ENCODE peak calls at places on chromosome 1, in five cellular contexts. T is HFFc6, M is ovary, O is progenitor cell of endocrine pancreas, Y is GM13976. E is an unnamed sample.

GRCh38 chr1:54764132-54764921 is at the start of gene PARS2:
- DNase-seq in O (peak), T (peak), Y (peak), M (peak), E (peak)

GRCh38 chr1:184242507-184242943 is 144.3 kb upstream of the C1orf21 start:
- DNase-seq in Y (no peak), T (peak), O (no peak), M (no peak), E (no peak)

GRCh38 chr1:13539683-13540082 is 25.9 kb upstream of the LRRC38 start:
- DNase-seq in Y (no peak), M (no peak), T (no peak), O (no peak), E (no peak)

GRCh38 chr1:151680812-151681211 is 35.8 kb downstream of the CELF3 start:
- DNase-seq in Y (no peak), O (no peak), T (peak), M (no peak), E (no peak)

GRCh38 chr1:202806845-202807366 is 1.3 kb downstream of the KDM5B start:
- DNase-seq in M (peak), O (no peak), Y (peak), T (no peak), E (peak)

GRCh38 chr1:178690496-178690895 is 34.5 kb upstream of the RALGPS2 start:
- DNase-seq in Y (no peak), T (no peak), O (no peak), M (no peak), E (no peak)

GRCh38 chr1:200302192-200302892 is 107.5 kb downstream of the ZNF281 start:
- DNase-seq in T (no peak), Y (peak), O (peak), M (no peak), E (peak)

GRCh38 chr1:153513023-153513422 is 22.8 kb downstream of the S100A6 start:
- DNase-seq in T (no peak), Y (no peak), M (no peak), O (no peak), E (no peak)

GRCh38 chr1:58204284-58204683 is 342.2 kb downstream of the OMA1 start:
- DNase-seq in T (no peak), O (no peak), M (no peak), Y (no peak), E (no peak)

GRCh38 chr1:201535046-201535777 is 3.7 kb upstream of the NAV1 start:
- DNase-seq in M (no peak), T (peak), O (no peak), Y (no peak), E (no peak)

GRCh38 chr1:184982002-184982954 is 8.0 kb upstream of the NIBAN1 start:
- DNase-seq in O (peak), M (no peak), Y (peak), T (peak), E (peak)

GRCh38 chr1:203278087-203278884 is 27.0 kb upstream of the BTG2 start:
- DNase-seq in M (peak), O (no peak), Y (peak), T (peak), E (no peak)

GRCh38 chr1:107459204-107459904 is 318.5 kb downstream of the NTNG1 start:
- DNase-seq in M (no peak), O (no peak), T (no peak), Y (no peak), E (no peak)

GRCh38 chr1:200157718-200158117 is 130.2 kb downstream of the NR5A2 start:
- DNase-seq in O (no peak), Y (no peak), M (no peak), T (no peak), E (no peak)

GRCh38 chr1:167630568-167631385 is 745 bp downstream of the RCSD1 start:
- DNase-seq in O (no peak), Y (no peak), T (no peak), M (no peak), E (no peak)

GRCh38 chr1:198943484-198943883 is 304.6 kb downstream of the PTPRC start:
- DNase-seq in O (no peak), Y (no peak), T (no peak), M (no peak), E (no peak)

GRCh38 chr1:165222580-165222979 is 133.9 kb downstream of the LMX1A start:
- DNase-seq in Y (no peak), O (no peak), T (no peak), M (no peak), E (no peak)

GRCh38 chr1:152018537-152018936 is 18.3 kb downstream of the S100A11 start:
- DNase-seq in T (peak), M (no peak), O (no peak), Y (no peak), E (no peak)

GRCh38 chr1:14476170-14476955 is 122.1 kb upstream of the KAZN start:
- DNase-seq in Y (no peak), M (no peak), O (no peak), T (no peak), E (no peak)

GRCh38 chr1:239976130-239976968 is 115.3 kb upstream of the FMN2 start:
- DNase-seq in Y (peak), M (no peak), T (peak), O (peak), E (no peak)

GRCh38 chr1:204583909-204584632 is 67.9 kb downstream of the MDM4 start:
- DNase-seq in O (no peak), Y (no peak), T (no peak), M (no peak), E (no peak)

GRCh38 chr1:166843769-166844596 is 4.7 kb downstream of the POGK start:
- DNase-seq in T (peak), O (no peak), M (no peak), Y (no peak), E (no peak)

GRCh38 chr1:53582211-53583020 is 123.2 kb downstream of the DMRTB1 start:
- DNase-seq in Y (no peak), T (no peak), O (no peak), M (no peak), E (no peak)

GRCh38 chr1:26468911-26469310 is 3.3 kb upstream of the HMGN2 start:
- DNase-seq in M (no peak), O (no peak), Y (no peak), T (no peak), E (no peak)

GRCh38 chr1:184533915-184534314 is 147.1 kb downstream of the C1orf21 start:
- DNase-seq in O (no peak), Y (no peak), M (no peak), T (no peak), E (no peak)

GRCh38 chr1:51731998-51732397 is 115.1 kb downstream of the OSBPL9 start:
- DNase-seq in M (no peak), O (no peak), T (no peak), Y (no peak), E (no peak)

GRCh38 chr1:20237646-20238045 is 51.3 kb upstream of the PLA2G2C start:
- DNase-seq in T (no peak), O (no peak), M (no peak), Y (no peak), E (no peak)

GRCh38 chr1:244603498-244603897 is 49.4 kb upstream of the DESI2 start:
- DNase-seq in Y (peak), M (no peak), T (peak), O (no peak), E (no peak)

GRCh38 chr1:234978397-234979291 is 150.0 kb downstream of the TOMM20 start:
- DNase-seq in O (no peak), T (peak), Y (peak), M (no peak), E (peak)

GRCh38 chr1:39368045-39368444 is 123.4 kb upstream of the BMP8A start:
- DNase-seq in M (no peak), T (no peak), Y (no peak), O (no peak), E (no peak)

GRCh38 chr1:36665478-36666080 is 182.9 kb upstream of the CSF3R start:
- DNase-seq in Y (no peak), M (no peak), O (no peak), T (no peak), E (no peak)

GRCh38 chr1:66533804-66534745 is at the start of gene SGIP1:
- DNase-seq in O (peak), T (peak), Y (peak), M (peak), E (no peak)

GRCh38 chr1:233904979-233905415 is 521 bp downstream of the SLC35F3 start:
- DNase-seq in O (peak), M (no peak), T (no peak), Y (no peak), E (no peak)

GRCh38 chr1:10252508-10252907 is 42.1 kb downstream of the KIF1B start:
- DNase-seq in T (peak), M (no peak), Y (no peak), O (no peak), E (no peak)

GRCh38 chr1:201298381-201299367 is 15.4 kb downstream of the PKP1 start:
- DNase-seq in T (no peak), O (no peak), Y (no peak), M (no peak), E (no peak)

GRCh38 chr1:46520063-46520911 is 30.7 kb downstream of the DMBX1 start:
- DNase-seq in M (no peak), Y (no peak), O (no peak), T (peak), E (no peak)

GRCh38 chr1:215883004-215883403 is 315.9 kb downstream of the KCTD3 start:
- DNase-seq in Y (no peak), T (no peak), O (no peak), M (no peak), E (no peak)

GRCh38 chr1:113314600-113314999 is 75.7 kb upstream of the MAGI3 start:
- DNase-seq in O (no peak), T (no peak), Y (no peak), M (no peak), E (no peak)

DNA sequence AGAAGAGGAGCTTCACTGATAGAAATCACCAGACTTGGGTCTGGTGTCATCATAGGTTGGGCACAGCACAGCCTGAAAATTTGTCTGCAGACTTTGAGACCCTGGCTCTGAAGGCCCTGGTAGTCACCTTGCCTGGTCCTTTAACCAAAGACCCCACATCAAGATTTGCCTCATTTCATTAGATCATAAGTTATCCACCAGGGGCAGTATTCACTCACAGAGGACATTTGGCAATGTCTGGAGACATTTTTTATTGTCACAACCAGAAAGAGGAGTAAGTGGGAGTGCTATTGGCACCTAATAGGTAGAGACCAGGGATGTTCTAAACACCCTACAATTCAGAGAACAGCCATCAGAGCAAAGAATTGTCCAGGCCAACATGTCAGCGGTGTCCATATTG is 22.1 kb upstream of the PAX7 start:
- DNase-seq in T (no peak), M (no peak), Y (no peak), O (no peak), E (no peak)
- TF ChIP-seq CTCF in T (peak), M (no peak), Y (no peak), O (no peak), E (no peak)

GRCh38 chr1:227449051-227449450 is 114.3 kb upstream of the ZNF678 start:
- DNase-seq in T (peak), O (peak), Y (peak), M (no peak), E (no peak)
- TF ChIP-seq CTCF in T (peak), O (peak), Y (peak), M (no peak), E (no peak)

DNA sequence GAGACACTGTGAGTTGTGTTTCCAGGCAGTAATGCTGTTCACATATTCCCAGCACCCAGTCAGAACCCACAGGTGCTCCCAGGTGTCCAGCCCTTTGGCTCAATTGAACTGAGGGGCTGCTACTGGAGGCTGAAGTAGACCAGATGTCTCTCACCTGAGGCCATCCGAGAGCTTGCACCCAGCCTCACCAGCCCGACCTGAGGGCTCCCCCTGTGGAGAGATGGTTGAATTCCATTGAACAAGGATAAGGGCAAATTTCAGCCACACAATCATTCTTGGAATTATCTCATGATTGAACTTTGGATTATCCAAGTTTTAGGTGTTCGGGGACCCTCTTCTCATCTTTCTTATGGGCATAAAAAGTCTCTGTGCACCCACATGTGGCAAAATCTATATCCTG is 52.1 kb downstream of the OBSCN start:
- DNase-seq in M (no peak), T (no peak), Y (no peak), O (no peak), E (no peak)
- TF ChIP-seq CTCF in M (no peak), T (peak), Y (no peak), O (peak), E (no peak)

GRCh38 chr1:229373395-229373794 is 30.5 kb upstream of the CCSAP start:
- DNase-seq in O (no peak), Y (no peak), T (no peak), M (no peak), E (no peak)
- TF ChIP-seq CTCF in O (no peak), Y (no peak), T (no peak), M (no peak), E (no peak)

GRCh38 chr1:226678251-226678650 is 60.8 kb downstream of the ITPKB start:
- DNase-seq in M (no peak), T (no peak), O (no peak), Y (no peak), E (no peak)

GRCh38 chr1:226675720-226676357 is 63.2 kb downstream of the ITPKB start:
- DNase-seq in T (no peak), O (no peak), M (no peak), Y (no peak), E (no peak)

GRCh38 chr1:226676381-226676780 is 62.7 kb downstream of the ITPKB start:
- DNase-seq in M (no peak), O (no peak), T (no peak), Y (no peak), E (no peak)

GRCh38 chr1:226678701-226679100 is 60.4 kb downstream of the ITPKB start:
- DNase-seq in Y (no peak), T (no peak), O (no peak), M (no peak), E (no peak)

GRCh38 chr1:226677121-226678020 is 61.7 kb downstream of the ITPKB start:
- DNase-seq in M (peak), O (no peak), T (peak), Y (no peak), E (no peak)
- TF ChIP-seq CTCF in M (no peak), O (no peak), T (no peak), Y (no peak), E (no peak)

DNA sequence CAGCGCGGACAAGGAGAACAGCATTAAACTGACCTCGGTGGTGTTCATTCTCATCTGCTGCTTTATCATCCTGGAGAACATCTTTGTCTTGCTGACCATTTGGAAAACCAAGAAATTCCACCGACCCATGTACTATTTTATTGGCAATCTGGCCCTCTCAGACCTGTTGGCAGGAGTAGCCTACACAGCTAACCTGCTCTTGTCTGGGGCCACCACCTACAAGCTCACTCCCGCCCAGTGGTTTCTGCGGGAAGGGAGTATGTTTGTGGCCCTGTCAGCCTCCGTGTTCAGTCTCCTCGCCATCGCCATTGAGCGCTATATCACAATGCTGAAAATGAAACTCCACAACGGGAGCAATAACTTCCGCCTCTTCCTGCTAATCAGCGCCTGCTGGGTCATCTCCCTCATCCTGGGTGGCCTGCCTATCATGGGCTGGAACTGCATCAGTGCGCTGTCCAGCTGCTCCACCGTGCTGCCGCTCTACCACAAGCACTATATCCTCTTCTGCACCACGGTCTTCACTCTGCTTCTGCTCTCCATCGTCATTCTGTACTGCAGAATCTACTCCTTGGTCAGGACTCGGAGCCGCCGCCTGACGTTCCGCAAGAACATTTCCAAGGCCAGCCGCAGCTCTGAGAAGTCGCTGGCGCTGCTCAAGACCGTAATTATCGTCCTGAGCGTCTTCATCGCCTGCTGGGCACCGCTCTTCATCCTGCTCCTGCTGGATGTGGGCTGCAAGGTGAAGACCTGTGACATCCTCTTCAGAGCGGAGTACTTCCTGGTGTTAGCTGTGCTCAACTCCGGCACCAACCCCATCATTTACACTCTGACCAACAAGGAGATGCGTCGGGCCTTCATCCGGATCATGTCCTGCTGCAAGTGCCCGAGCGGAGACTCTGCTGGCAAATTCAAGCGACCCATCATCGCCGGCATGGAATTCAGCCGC is 2.5 kb downstream of the S1PR1 start:
- DNase-seq in M (no peak), O (no peak), Y (no peak), T (no peak), E (no peak)
- TF ChIP-seq CTCF in M (no peak), O (no peak), Y (no peak), T (peak), E (no peak)

GRCh38 chr1:91404151-91405012 is at the start of gene HFM1:
- DNase-seq in M (peak), T (peak), O (peak), Y (peak), E (peak)

GRCh38 chr1:91402023-91402422 is 2.6 kb downstream of the HFM1 start:
- DNase-seq in Y (peak), T (peak), O (no peak), M (no peak), E (no peak)

DNA sequence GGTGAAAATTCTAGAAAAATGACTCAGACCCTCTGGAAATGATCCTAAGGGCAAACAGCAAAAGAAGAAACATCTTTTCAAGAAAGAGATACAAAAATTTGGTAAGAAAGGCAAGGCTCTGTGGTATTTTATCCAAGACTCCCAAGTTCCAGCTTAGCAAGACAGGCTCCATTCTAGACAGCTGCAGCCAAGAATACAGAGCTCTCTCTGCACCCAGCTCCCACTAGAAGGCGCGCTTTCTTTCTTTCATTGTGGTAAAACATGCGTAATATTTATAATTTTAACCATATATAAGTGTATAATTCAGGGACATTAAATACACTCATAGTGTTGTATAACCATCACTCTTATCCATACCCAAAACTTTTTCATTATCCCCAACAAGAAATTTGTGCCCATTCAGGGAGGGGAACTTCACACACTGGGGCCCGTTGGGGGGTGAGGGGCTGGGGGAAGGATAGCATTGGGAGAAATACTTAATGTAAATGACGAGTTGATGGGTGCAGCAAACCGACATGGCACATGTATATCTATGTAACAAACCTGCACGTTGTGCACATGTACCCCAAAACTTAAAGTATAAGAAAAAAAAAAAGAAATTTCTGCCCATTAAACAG is 2.2 kb upstream of the HFM1 start:
- DNase-seq in T (no peak), M (no peak), O (no peak), Y (no peak), E (no peak)
- TF ChIP-seq CTCF in T (peak), M (no peak), O (peak), Y (no peak), E (no peak)

GRCh38 chr1:156259805-156260204 is 11.9 kb upstream of the PAQR6 start:
- DNase-seq in Y (no peak), O (no peak), M (no peak), T (no peak), E (no peak)
- TF ChIP-seq CTCF in Y (peak), O (no peak), M (no peak), T (peak), E (no peak)